ENCODE peak calls at places on chromosomes 11 and 22, in eight cellular contexts. R is AG09309; I is germinal center; Z is AG10803; N is mesendoderm; V is RPMI7951; B is body of pancreas; C is naive thymus-derived CD8-positive, alpha-beta T cell. P is an unnamed sample.

GRCh38 chr11:67280341-67280790 is 8.7 kb upstream of the ANKRD13D start:
- DNase-seq in R (no peak), I (no peak), Z (no peak), N (no peak), V (no peak), B (no peak), C (no peak), P (no peak)

GRCh38 chr11:118027694-118028093 is 41.5 kb downstream of the IL10RA start:
- DNase-seq in R (no peak), I (no peak), Z (no peak), N (no peak), V (no peak), B (no peak), C (no peak), P (no peak)

GRCh38 chr22:30217698-30218565 is 28.6 kb downstream of the LIF start:
- DNase-seq in R (no peak), I (no peak), Z (peak), N (no peak), V (peak), B (no peak), C (no peak), P (no peak)

GRCh38 chr11:22477312-22477711 is 139.1 kb downstream of the SLC17A6 start:
- DNase-seq in R (no peak), I (no peak), Z (no peak), N (no peak), V (no peak), B (no peak), C (no peak), P (no peak)

GRCh38 chr11:2294340-2295290 is 7.1 kb downstream of the C11orf21 start:
- DNase-seq in R (no peak), I (no peak), Z (no peak), N (no peak), V (no peak), B (peak), C (peak), P (no peak)

GRCh38 chr11:10317776-10318526 is 13.1 kb downstream of the ADM start:
- DNase-seq in R (no peak), I (peak), Z (no peak), N (peak), V (no peak), B (no peak), C (no peak), P (peak)

GRCh38 chr11:123707606-123708205 is 33.8 kb downstream of the ZNF202 start:
- DNase-seq in R (no peak), I (peak), Z (peak), N (peak), V (peak), B (peak), C (peak), P (peak)

GRCh38 chr11:113562981-113563461 is 87.8 kb upstream of the DRD2 start:
- DNase-seq in R (no peak), I (no peak), Z (peak), N (peak), V (peak), B (no peak), C (no peak), P (peak)

GRCh38 chr11:16456366-16456765 is 100.0 kb upstream of the SOX6 start:
- DNase-seq in R (no peak), I (no peak), Z (no peak), N (peak), V (no peak), B (no peak), C (no peak), P (no peak)

GRCh38 chr11:43639224-43639623 is 41.3 kb upstream of the HSD17B12 start:
- DNase-seq in R (no peak), I (no peak), Z (no peak), N (no peak), V (no peak), B (no peak), C (no peak), P (no peak)

GRCh38 chr22:50739279-50739691 is 1.3 kb downstream of the ACR start:
- DNase-seq in R (no peak), I (no peak), Z (no peak), N (no peak), V (no peak), B (no peak), C (no peak), P (no peak)

GRCh38 chr11:340539-341512 is 20.2 kb upstream of the IFITM3 start:
- DNase-seq in R (no peak), I (no peak), Z (no peak), N (peak), V (no peak), B (no peak), C (no peak), P (no peak)

GRCh38 chr22:45149671-45150070 is 14.1 kb upstream of the NUP50 start:
- DNase-seq in R (no peak), I (no peak), Z (peak), N (no peak), V (no peak), B (no peak), C (no peak), P (no peak)

GRCh38 chr11:28447226-28447625 is 339.0 kb downstream of the METTL15 start:
- DNase-seq in R (peak), I (no peak), Z (peak), N (no peak), V (peak), B (no peak), C (no peak), P (no peak)

GRCh38 chr11:100445231-100445735 is 241.8 kb upstream of the ARHGAP42 start:
- DNase-seq in R (no peak), I (no peak), Z (no peak), N (peak), V (no peak), B (peak), C (no peak), P (peak)

GRCh38 chr22:22386602-22387385 is 121.7 kb downstream of the ZNF280B start:
- DNase-seq in R (no peak), I (no peak), Z (no peak), N (no peak), V (no peak), B (no peak), C (no peak), P (peak)

GRCh38 chr22:23829845-23830372 is 8.9 kb downstream of the DERL3 start:
- DNase-seq in R (peak), I (no peak), Z (peak), N (no peak), V (peak), B (no peak), C (no peak), P (no peak)

GRCh38 chr11:96105197-96105895 is 181.4 kb upstream of the MTMR2 start:
- DNase-seq in R (no peak), I (no peak), Z (peak), N (no peak), V (peak), B (no peak), C (peak), P (no peak)

GRCh38 chr11:102172127-102172848 is 62.0 kb downstream of the YAP1 start:
- DNase-seq in R (no peak), I (no peak), Z (peak), N (no peak), V (peak), B (no peak), C (no peak), P (no peak)

P was measured in DMS53.